ENCODE peak calls at places on chromosome 2, in ten cellular contexts. Q is left lung; F is naive thymus-derived CD4-positive, alpha-beta T cell; U is upper lobe of left lung; O is heart left ventricle; L is CD4-positive, CD25-positive, alpha-beta regulatory T cell; H is A673; K is body of pancreas; N is left ventricle myocardium inferior; C is CD8-positive, alpha-beta memory T cell. W is an unnamed sample. For H3K4me1, H3K9me3 and H3K36me3, the result is how much of the 10 kb centered on the place peaks cover.

GRCh38 chr2:222298311-222299150 is at the start of gene PAX3:
- DNase-seq in Q (peak), F (no peak), U (peak), O (no peak), L (no peak), H (peak), K (no peak), N (no peak), C (no peak), W (no peak)

GRCh38 chr2:119485336-119486110 is 38.8 kb downstream of the SCTR start:
- DNase-seq in Q (no peak), F (no peak), U (peak), O (no peak), L (no peak), H (no peak), K (peak), N (peak), C (no peak), W (no peak)

GRCh38 chr2:127415593-127416485 is 2.4 kb upstream of the PROC start:
- DNase-seq in Q (peak), F (peak), U (peak), O (peak), L (peak), H (no peak), K (peak), N (peak), C (peak), W (peak)

GRCh38 chr2:186882511-186883071 is 33.6 kb upstream of the ZSWIM2 start:
- DNase-seq in Q (no peak), F (no peak), U (no peak), O (no peak), L (no peak), H (peak), K (no peak), N (no peak), C (no peak), W (no peak)

GRCh38 chr2:126880262-126880800 is 18.4 kb upstream of the TEX51 start:
- DNase-seq in Q (no peak), F (no peak), U (no peak), O (no peak), L (no peak), H (no peak), K (no peak), N (no peak), C (no peak), W (no peak)

GRCh38 chr2:144015655-144016245 is 504.2 kb downstream of the ZEB2 start:
- DNase-seq in Q (no peak), F (no peak), U (no peak), O (no peak), L (no peak), H (no peak), K (no peak), N (no peak), C (no peak), W (no peak)

GRCh38 chr2:172333206-172333605 is 94.2 kb upstream of the ITGA6 start:
- DNase-seq in Q (no peak), F (no peak), U (no peak), O (no peak), L (no peak), H (no peak), K (no peak), N (no peak), C (no peak), W (no peak)

GRCh38 chr2:159968282-159968900 is 94.0 kb downstream of the PLA2R1 start:
- DNase-seq in Q (no peak), F (peak), U (no peak), O (no peak), L (peak), H (peak), K (no peak), N (no peak), C (peak), W (no peak)

GRCh38 chr2:84815146-84815545 is 65.7 kb downstream of the TRABD2A start:
- DNase-seq in Q (no peak), F (no peak), U (no peak), O (no peak), L (no peak), H (no peak), K (no peak), N (no peak), C (no peak), W (no peak)

GRCh38 chr2:140555701-140556100 is 1575.1 kb downstream of the LRP1B start:
- DNase-seq in Q (no peak), F (no peak), U (no peak), O (no peak), L (no peak), H (no peak), K (no peak), N (no peak), C (no peak), W (no peak)

GRCh38 chr2:200681731-200682130 is 95.9 kb downstream of the AOX1 start:
- DNase-seq in Q (no peak), F (no peak), U (no peak), O (no peak), L (no peak), H (no peak), K (no peak), N (no peak), C (no peak), W (no peak)

GRCh38 chr2:218851286-218851685 is 8.3 kb upstream of the WNT6 start:
- DNase-seq in Q (no peak), F (no peak), U (no peak), O (no peak), L (no peak), H (no peak), K (no peak), N (no peak), C (no peak), W (no peak)

GRCh38 chr2:2581331-2582159 is 250.5 kb upstream of the MYT1L start:
- DNase-seq in Q (no peak), F (no peak), U (no peak), O (no peak), L (no peak), H (no peak), K (no peak), N (no peak), C (no peak), W (peak)

GRCh38 chr2:236180831-236181453 is 12.8 kb upstream of the GBX2 start:
- DNase-seq in Q (no peak), F (no peak), U (no peak), O (no peak), L (no peak), H (peak), K (peak), N (no peak), C (no peak), W (no peak)

GRCh38 chr2:65722028-65722427 is 289.6 kb upstream of the SPRED2 start:
- DNase-seq in Q (no peak), F (no peak), U (no peak), O (peak), L (no peak), H (peak), K (peak), N (peak), C (no peak), W (no peak)

DNA sequence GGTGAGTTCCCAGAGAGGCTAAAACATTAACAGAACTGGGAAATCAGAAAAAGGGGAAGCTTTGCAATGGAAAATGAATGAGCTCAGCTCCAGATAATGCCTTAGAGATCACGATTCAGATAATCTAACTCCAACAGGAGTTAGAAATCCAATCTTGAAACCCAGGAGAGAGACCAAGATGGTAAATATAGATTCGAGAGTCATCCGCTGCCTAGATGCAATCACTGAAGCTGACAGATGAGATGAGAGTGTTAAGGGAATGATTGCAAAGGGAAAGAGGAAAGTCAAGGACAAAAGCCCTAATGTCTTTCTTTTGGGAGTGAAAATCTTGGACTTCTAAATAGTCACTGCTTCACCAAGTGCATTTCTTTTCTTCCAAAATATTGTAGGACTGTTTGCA is 722.0 kb downstream of the EPHA4 start:
- DNase-seq in Q (no peak), F (no peak), U (no peak), O (no peak), L (no peak), H (no peak), K (no peak), N (no peak), C (no peak), W (no peak)
- H3K4me1 ChIP-seq in Q (under half), F (under half), U (under half), O (under half), L (under half), H (under half), K (under half), N (under half), C (under half), W (under half)

GRCh38 chr2:112809112-112809511 is 24.8 kb upstream of the IL1A start:
- DNase-seq in Q (no peak), F (no peak), U (no peak), O (no peak), L (no peak), H (no peak), K (no peak), N (no peak), C (no peak), W (no peak)

GRCh38 chr2:112805542-112805941 is 21.2 kb upstream of the IL1A start:
- DNase-seq in Q (no peak), F (no peak), U (no peak), O (no peak), L (no peak), H (no peak), K (no peak), N (no peak), C (no peak), W (no peak)

GRCh38 chr2:112803691-112804521 is 19.6 kb upstream of the IL1A start:
- DNase-seq in Q (no peak), F (no peak), U (no peak), O (no peak), L (no peak), H (no peak), K (no peak), N (no peak), C (no peak), W (no peak)

GRCh38 chr2:112811276-112811831 is 25.2 kb downstream of the IL1B start:
- DNase-seq in Q (no peak), F (no peak), U (no peak), O (no peak), L (no peak), H (peak), K (no peak), N (no peak), C (no peak), W (no peak)

DNA sequence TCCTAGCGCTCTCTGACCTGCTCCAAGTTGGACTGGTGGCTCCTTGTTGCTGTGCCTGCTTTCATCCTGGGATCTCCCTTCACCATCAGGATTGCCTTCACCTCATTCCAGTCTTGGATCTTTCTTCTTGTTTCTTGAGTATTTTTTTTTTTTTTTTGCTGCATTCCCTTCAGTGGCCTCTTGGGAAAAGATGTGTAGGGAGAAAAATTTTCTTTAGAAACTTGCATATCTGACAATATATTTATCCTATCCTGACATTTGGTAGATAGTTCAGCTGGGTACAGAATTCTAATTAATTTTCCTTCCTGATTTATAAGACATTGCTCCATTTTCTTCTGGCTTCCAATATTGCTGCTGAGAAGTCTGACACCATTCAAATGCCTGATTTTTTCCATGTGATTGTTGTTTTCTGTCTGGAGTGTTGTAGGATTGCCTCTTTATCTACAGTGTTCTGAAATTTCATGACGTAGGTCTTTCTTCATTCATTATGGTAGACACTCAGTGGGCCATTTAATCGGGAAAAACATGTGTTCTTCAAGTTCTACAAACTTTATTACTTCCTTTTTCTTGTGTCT is 23.0 kb upstream of the IL1A start:
- DNase-seq in Q (no peak), F (no peak), U (no peak), O (no peak), L (no peak), H (no peak), K (no peak), N (no peak), C (no peak), W (no peak)
- H3K9me3 ChIP-seq in Q (under half), F (under half), U (under half), O (under half), L (under half), H (under half), K (under half), N (under half), C (under half), W (under half)

DNA sequence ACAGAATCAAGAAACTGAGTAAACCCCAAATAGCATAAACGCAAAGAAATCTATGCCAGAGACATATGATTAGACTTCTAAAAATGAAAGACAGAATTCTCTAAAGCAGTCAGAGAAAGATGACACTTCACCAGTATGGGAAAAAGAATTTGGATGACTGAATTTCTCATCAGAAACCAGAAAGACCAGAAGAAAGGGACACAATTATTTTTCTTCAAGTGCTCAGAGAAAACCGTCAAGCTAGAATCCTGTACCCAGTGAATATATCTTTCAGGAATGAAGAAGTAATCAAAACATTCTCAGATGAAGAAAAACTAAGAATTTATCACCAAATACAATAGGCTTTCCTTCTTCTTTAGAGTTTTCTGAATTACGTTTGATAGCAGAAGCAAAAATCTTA is 14.2 kb upstream of the ESPNL start:
- DNase-seq in Q (no peak), F (no peak), U (no peak), O (no peak), L (no peak), H (no peak), K (no peak), N (no peak), C (no peak), W (no peak)
- H3K36me3 ChIP-seq in Q (under half), F (under half), U (under half), O (under half), L (under half), H (under half), K (under half), N (under half), C (under half), W (under half)

DNA sequence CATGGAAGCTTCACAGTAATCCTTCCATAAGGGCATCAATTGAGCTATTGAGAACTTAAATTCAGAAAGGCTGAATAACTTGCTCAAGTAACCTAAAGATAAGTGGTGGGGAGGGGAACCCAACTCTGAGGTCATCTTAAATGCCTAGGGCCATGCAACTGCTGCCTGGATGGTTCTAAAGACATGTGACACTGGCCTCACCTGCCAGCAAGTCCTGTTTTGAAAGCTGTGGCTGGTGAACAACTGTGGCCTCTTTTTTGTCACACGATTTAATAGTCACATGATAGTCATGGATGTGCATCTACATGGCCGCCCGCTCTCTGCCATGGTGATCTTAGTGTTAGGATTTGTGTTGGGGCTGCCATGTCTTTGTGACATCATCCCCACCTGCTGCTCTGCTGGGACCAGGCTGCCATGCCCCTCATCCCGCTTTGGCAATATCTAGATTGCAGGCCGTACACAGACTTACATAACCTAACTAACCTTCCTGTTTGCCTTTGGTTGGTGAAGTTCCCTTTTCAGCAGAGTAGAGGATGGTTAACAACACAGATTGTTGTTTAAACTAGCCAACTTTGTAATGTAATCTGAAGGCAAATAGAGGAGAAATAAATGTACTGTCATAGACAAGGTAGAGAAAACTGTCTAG is 177.9 kb upstream of the SH3BP4 start:
- DNase-seq in Q (no peak), F (no peak), U (no peak), O (no peak), L (no peak), H (no peak), K (no peak), N (no peak), C (no peak), W (no peak)
- H3K4me1 ChIP-seq in Q (under half), F (under half), U (under half), O (under half), L (under half), H (under half), K (under half), N (under half), C (under half), W (under half)

DNA sequence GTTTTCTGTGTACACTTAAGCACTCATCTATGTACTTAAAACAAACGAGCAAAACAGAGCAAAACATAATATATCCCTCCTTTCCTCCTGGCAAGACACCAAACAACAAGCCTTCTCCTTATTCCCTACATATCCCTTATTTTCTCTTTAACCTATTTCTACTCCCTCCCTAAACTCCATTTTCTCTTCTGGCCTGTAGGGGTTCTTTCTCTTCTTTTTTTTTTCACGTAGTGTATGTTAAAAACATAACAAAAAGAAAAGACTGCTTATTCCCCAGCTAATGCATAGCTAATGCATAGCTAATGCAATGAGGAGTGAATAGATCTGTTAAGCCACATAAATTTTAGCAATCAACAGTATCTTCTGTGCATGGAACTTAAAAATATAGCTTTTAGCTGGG is 193.4 kb downstream of the TMEM247 start:
- DNase-seq in Q (no peak), F (no peak), U (no peak), O (no peak), L (no peak), H (no peak), K (no peak), N (no peak), C (no peak), W (no peak)
- H3K9me3 ChIP-seq in Q (under half), F (under half), U (under half), O (under half), L (under half), H (under half), K (under half), N (under half), C (under half), W (under half)

GRCh38 chr2:171083426-171083825 is 77.3 kb downstream of the TLK1 start:
- DNase-seq in Q (no peak), F (no peak), U (no peak), O (no peak), L (no peak), H (peak), K (no peak), N (no peak), C (no peak), W (no peak)

GRCh38 chr2:171084128-171084527 is 76.6 kb downstream of the TLK1 start:
- DNase-seq in Q (no peak), F (peak), U (no peak), O (no peak), L (peak), H (no peak), K (no peak), N (no peak), C (peak), W (no peak)

GRCh38 chr2:171081649-171082111 is 79.0 kb downstream of the TLK1 start:
- DNase-seq in Q (no peak), F (peak), U (no peak), O (no peak), L (no peak), H (no peak), K (no peak), N (no peak), C (peak), W (no peak)

DNA sequence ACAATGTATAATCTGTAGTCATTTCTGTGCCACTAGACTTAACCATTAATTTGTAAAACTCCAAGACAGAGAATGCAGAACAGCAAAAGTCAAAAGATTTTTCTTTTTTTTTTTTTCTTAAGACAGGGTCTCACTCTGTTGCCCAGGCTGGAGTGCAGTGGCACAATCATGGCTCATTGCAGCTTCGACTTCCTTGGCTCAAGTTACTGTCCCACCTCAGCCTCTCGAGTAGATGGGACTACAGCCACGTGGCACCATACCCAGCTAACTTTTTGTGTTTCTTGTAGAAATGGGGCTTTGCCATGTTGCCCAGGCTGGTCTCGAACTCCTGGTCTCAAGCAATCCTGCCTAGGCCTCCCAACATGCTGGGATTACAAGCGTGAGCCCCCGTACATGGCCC is 80.1 kb downstream of the TLK1 start:
- DNase-seq in Q (no peak), F (no peak), U (no peak), O (no peak), L (no peak), H (no peak), K (no peak), N (no peak), C (no peak), W (no peak)
- H3K36me3 ChIP-seq in Q (under half), F (under half), U (under half), O (under half), L (under half), H (under half), K (under half), N (under half), C (under half), W (under half)

DNA sequence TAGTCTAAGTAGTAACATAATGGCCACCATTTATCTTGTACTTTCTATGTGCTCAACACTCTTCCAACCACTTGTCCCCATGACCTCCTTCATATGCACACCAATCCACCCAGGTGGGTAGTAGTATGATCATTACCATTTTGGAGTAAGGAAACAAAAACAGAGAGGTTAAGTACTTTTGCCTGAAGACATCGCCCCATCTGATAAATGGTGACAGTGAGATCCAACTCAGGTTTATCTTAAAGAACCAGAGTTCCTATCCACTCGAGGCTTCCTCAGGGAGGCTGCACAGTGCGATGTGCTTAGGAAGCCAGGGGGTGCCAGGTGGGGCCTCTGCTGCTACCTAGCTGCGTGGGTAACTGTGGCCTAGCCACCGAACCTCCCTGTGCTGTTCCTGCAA is 14.1 kb downstream of the NFE2L2 start:
- DNase-seq in Q (no peak), F (no peak), U (no peak), O (no peak), L (no peak), H (no peak), K (no peak), N (no peak), C (no peak), W (no peak)
- H3K4me1 ChIP-seq in Q (half or more), F (under half), U (half or more), O (half or more), L (half or more), H (under half), K (half or more), N (half or more), C (half or more), W (under half)

GRCh38 chr2:11975373-11975772 is 228.9 kb downstream of the LPIN1 start:
- DNase-seq in Q (no peak), F (no peak), U (no peak), O (no peak), L (no peak), H (no peak), K (no peak), N (no peak), C (no peak), W (no peak)
- H3K9me3 ChIP-seq in Q (under half), F (under half), U (under half), O (under half), L (under half), H (under half), K (under half), N (half or more), C (under half), W (under half)